ENCODE peak calls at places on chromosomes 13 and 19, in nine cellular contexts. C is AML-193; M is CD4-positive, CD25-positive, alpha-beta regulatory T cell; A is BJ; F is Caki2; Z is H9; T is GM12891; B is amniotic epithelial cell; Q is ELR. L is an unnamed sample.

GRCh38 chr19:13100031-13100588 is 2.5 kb downstream of the LYL1 start:
- DNase-seq in M (peak; percentile 44), T (peak; percentile 71), A (no peak), B (no peak), F (no peak), Z (no peak), Q (peak; percentile 52), C (peak; percentile 48), L (no peak)

GRCh38 chr19:50803633-50804419 is 13.6 kb downstream of the ACP4 start:
- DNase-seq in F (no peak), M (no peak), Z (no peak), Q (peak; percentile 40), A (no peak), B (peak; percentile 5), T (no peak), C (no peak), L (peak; percentile 17)

GRCh38 chr13:29684441-29684840 is 89.0 kb upstream of the SLC7A1 start:
- DNase-seq in B (no peak), Q (peak; percentile 81), A (peak; percentile 29), T (no peak), F (no peak), Z (no peak), C (no peak), M (no peak), L (no peak)

GRCh38 chr19:53355739-53356138 is 9.8 kb upstream of the ZNF525 start:
- DNase-seq in A (no peak), M (no peak), Q (no peak), C (no peak), Z (no peak), T (no peak), F (no peak), B (no peak), L (no peak)

GRCh38 chr19:31527443-31527842 is 178.2 kb upstream of the TSHZ3 start:
- DNase-seq in T (no peak), C (no peak), Q (no peak), F (no peak), B (no peak), Z (no peak), A (no peak), M (no peak), L (no peak)

GRCh38 chr13:39956036-39956435 is 300.6 kb downstream of the COG6 start:
- DNase-seq in T (no peak), Z (no peak), Q (no peak), B (no peak), M (no peak), A (no peak), F (no peak), C (no peak), L (no peak)

GRCh38 chr13:45333973-45334922 is 6.7 kb downstream of the TPT1 start:
- DNase-seq in A (no peak), B (peak; percentile 75), C (peak; percentile 89), Z (no peak), Q (peak; percentile 63), T (no peak), M (peak; percentile 30), F (no peak), L (no peak)

GRCh38 chr13:60887711-60888110 is 490.7 kb downstream of the TDRD3 start:
- DNase-seq in T (no peak), M (no peak), Q (no peak), F (no peak), C (peak; percentile 44), A (no peak), Z (no peak), B (no peak), L (no peak)

GRCh38 chr13:44155422-44156293 is 218.0 kb upstream of the SERP2 start:
- DNase-seq in B (peak; percentile 39), T (no peak), Z (peak; percentile 50), Q (no peak), M (no peak), C (no peak), F (no peak), A (peak; percentile 26), L (peak; percentile 57)

GRCh38 chr13:91776650-91777193 is 378.3 kb downstream of the GPC5 start:
- DNase-seq in Q (no peak), B (no peak), T (no peak), F (no peak), Z (no peak), A (no peak), M (no peak), C (no peak), L (no peak)

GRCh38 chr13:99087130-99087953 is 109.5 kb upstream of the DOCK9 start:
- DNase-seq in T (peak; percentile 97), Q (peak; percentile 87), M (peak; percentile 88), F (peak; percentile 76), A (peak; percentile 25), C (peak; percentile 39), B (peak; percentile 74), Z (peak; percentile 97), L (peak; percentile 79)

GRCh38 chr13:75345191-75345590 is 136.8 kb downstream of the TBC1D4 start:
- DNase-seq in B (peak; percentile 63), F (no peak), M (no peak), Z (no peak), T (no peak), Q (peak; percentile 23), A (no peak), C (no peak), L (no peak)

GRCh38 chr13:66859934-66860867 is 369.9 kb downstream of the PCDH9 start:
- DNase-seq in B (no peak), Q (no peak), T (no peak), F (no peak), C (no peak), A (no peak), Z (no peak), M (no peak), L (peak; percentile 35)

GRCh38 chr19:13997637-13997962 is 8.5 kb downstream of the RFX1 start:
- DNase-seq in B (no peak), M (no peak), C (no peak), F (no peak), A (no peak), Z (no peak), Q (no peak), T (peak; percentile 2), L (no peak)

GRCh38 chr13:43572601-43573360 is 214.0 kb downstream of the ENOX1 start:
- DNase-seq in Q (peak; percentile 61), B (peak; percentile 73), F (no peak), A (peak; percentile 40), T (no peak), C (no peak), Z (no peak), M (no peak), L (no peak)

GRCh38 chr13:25377244-25377962 is 5.6 kb downstream of the ATP8A2 start:
- DNase-seq in Z (no peak), F (peak; percentile 3), M (no peak), A (no peak), C (no peak), B (no peak), Q (no peak), T (no peak), L (no peak)

GRCh38 chr19:49427855-49428546 is 2.8 kb downstream of the GFY start:
- DNase-seq in B (no peak), A (no peak), F (no peak), C (no peak), Z (peak; percentile 89), Q (peak; percentile 30), T (no peak), M (no peak), L (no peak)

GRCh38 chr19:23260956-23261355 is 10.8 kb upstream of the ZNF724 start:
- DNase-seq in C (no peak), B (no peak), T (no peak), Z (no peak), M (no peak), F (no peak), Q (no peak), A (no peak), L (no peak)

GRCh38 chr19:2363419-2363818 is 3.4 kb downstream of the TMPRSS9 start:
- DNase-seq in B (peak; percentile 20), C (no peak), F (no peak), T (no peak), Q (no peak), Z (no peak), M (no peak), A (no peak), L (no peak)

GRCh38 chr13:113833111-113833830 is 30.6 kb downstream of the GAS6 start:
- DNase-seq in C (no peak), F (no peak), B (no peak), T (no peak), A (no peak), M (no peak), Q (no peak), Z (no peak), L (no peak)

GRCh38 chr13:21399741-21400140 is 59.4 kb downstream of the ZDHHC20 start:
- DNase-seq in F (no peak), Q (peak; percentile 28), T (no peak), M (no peak), B (no peak), C (no peak), A (no peak), Z (no peak), L (no peak)

GRCh38 chr19:18279266-18279515 is 2.2 kb downstream of the JUND start:
- DNase-seq in B (no peak), Q (no peak), C (no peak), T (no peak), M (no peak), A (no peak), Z (no peak), F (no peak), L (no peak)

GRCh38 chr19:28500319-28500718 is 712.6 kb downstream of the UQCRFS1 start:
- DNase-seq in B (no peak), T (no peak), A (no peak), C (no peak), Q (no peak), F (no peak), Z (no peak), M (no peak), L (no peak)

GRCh38 chr13:108322206-108322824 is 52.8 kb downstream of the TNFSF13B start:
- DNase-seq in A (no peak), M (no peak), Q (peak; percentile 63), F (peak; percentile 11), T (no peak), Z (no peak), B (peak; percentile 53), C (peak; percentile 84), L (no peak)

GRCh38 chr19:13996928-13997636 is 9.0 kb downstream of the RFX1 start:
- DNase-seq in A (no peak), Z (no peak), C (no peak), B (no peak), Q (no peak), M (no peak), T (no peak), F (no peak), L (no peak)

GRCh38 chr13:21516806-21517205 is 57.7 kb upstream of the ZDHHC20 start:
- DNase-seq in C (no peak), Q (no peak), M (no peak), T (no peak), A (no peak), F (no peak), B (no peak), Z (no peak), L (no peak)

GRCh38 chr19:42313096-42313839 is at the start of gene TMEM145:
- DNase-seq in M (no peak), Q (peak; percentile 67), Z (peak; percentile 73), B (peak; percentile 42), T (peak; percentile 82), C (no peak), F (peak; percentile 51), A (no peak), L (peak; percentile 37)

GRCh38 chr19:35417278-35417677 is 30.8 kb upstream of the FFAR2 start:
- DNase-seq in Z (no peak), T (no peak), M (no peak), A (no peak), C (no peak), Q (no peak), B (no peak), F (no peak), L (no peak)

GRCh38 chr19:12639901-12640613 is 26.5 kb downstream of the MAN2B1 start:
- DNase-seq in Z (peak; percentile 92), B (peak; percentile 47), F (peak; percentile 51), C (peak; percentile 69), Q (peak; percentile 85), T (peak; percentile 88), A (peak; percentile 26), M (peak; percentile 64), L (peak; percentile 59)

GRCh38 chr19:31391518-31391917 is 42.3 kb upstream of the TSHZ3 start:
- DNase-seq in M (no peak), Z (no peak), F (no peak), Q (no peak), C (no peak), A (no peak), B (no peak), T (no peak), L (no peak)

GRCh38 chr19:13095393-13095784 is 7.3 kb downstream of the LYL1 start:
- DNase-seq in Z (peak; percentile 89), M (peak; percentile 34), C (no peak), Q (no peak), T (no peak), B (no peak), F (no peak), A (no peak), L (no peak)

L was measured in NCI-H2029.